ENCODE peak calls at places on chromosomes 6 and 20, in seven cellular contexts. G, F, C, N, R, T and O are unnamed samples.

GRCh38 chr6:45377041-45377554 is 636 bp downstream of the SUPT3H start:
- DNase-seq in G (peak; percentile 16), F (no peak), C (no peak), N (no peak), R (peak; percentile 84), T (peak; percentile 17), O (no peak)

GRCh38 chr20:32583581-32584045 is 1.5 kb downstream of the NOL4L start:
- DNase-seq in G (no peak), F (no peak), C (no peak), N (no peak), R (no peak), T (no peak), O (no peak)

GRCh38 chr20:31968299-31969126 is 562 bp downstream of the XKR7 start:
- DNase-seq in G (peak; percentile 51), F (peak; percentile 92), C (peak; percentile 84), N (peak; percentile 77), R (peak; percentile 80), T (peak; percentile 48), O (peak; percentile 69)

GRCh38 chr6:116483616-116484015 is 22.4 kb downstream of the CALHM6 start:
- DNase-seq in G (no peak), F (no peak), C (no peak), N (no peak), R (no peak), T (no peak), O (no peak)

GRCh38 chr6:99813565-99813964 is 180.5 kb downstream of the MCHR2 start:
- DNase-seq in G (no peak), F (no peak), C (no peak), N (no peak), R (no peak), T (no peak), O (no peak)

GRCh38 chr6:149228276-149228962 is 89.1 kb upstream of the TAB2 start:
- DNase-seq in G (no peak), F (no peak), C (no peak), N (no peak), R (no peak), T (no peak), O (no peak)

GRCh38 chr6:31355540-31355988 is 1.4 kb downstream of the HLA-B start:
- DNase-seq in G (no peak), F (no peak), C (no peak), N (no peak), R (no peak), T (no peak), O (no peak)

GRCh38 chr6:3383525-3383924 is 73.3 kb downstream of the SLC22A23 start:
- DNase-seq in G (peak; percentile 72), F (no peak), C (no peak), N (no peak), R (no peak), T (peak; percentile 46), O (no peak)

GRCh38 chr6:104409913-104410312 is 449.8 kb downstream of the HACE1 start:
- DNase-seq in G (no peak), F (no peak), C (no peak), N (no peak), R (no peak), T (no peak), O (no peak)

GRCh38 chr6:159852877-159853276 is 37.9 kb upstream of the MAS1 start:
- DNase-seq in G (no peak), F (no peak), C (no peak), N (no peak), R (no peak), T (no peak), O (no peak)

GRCh38 chr20:44143896-44144295 is 43.1 kb downstream of the JPH2 start:
- DNase-seq in G (no peak), F (no peak), C (peak; percentile 76), N (no peak), R (peak; percentile 48), T (no peak), O (no peak)

GRCh38 chr6:56096454-56096853 is 150.9 kb downstream of the COL21A1 start:
- DNase-seq in G (no peak), F (no peak), C (no peak), N (no peak), R (no peak), T (no peak), O (no peak)

GRCh38 chr20:47117789-47118188 is 223.1 kb downstream of the EYA2 start:
- DNase-seq in G (peak; percentile 65), F (no peak), C (no peak), N (no peak), R (no peak), T (no peak), O (no peak)

GRCh38 chr6:64896939-64897338 is 810.1 kb downstream of the EYS start:
- DNase-seq in G (no peak), F (peak; percentile 55), C (no peak), N (no peak), R (no peak), T (no peak), O (no peak)

GRCh38 chr20:5652626-5653573 is 97.3 kb upstream of the SHLD1 start:
- DNase-seq in G (peak; percentile 98), F (no peak), C (no peak), N (no peak), R (no peak), T (peak; percentile 67), O (no peak)

GRCh38 chr6:26331809-26332226 is 33.2 kb upstream of the BTN3A2 start:
- DNase-seq in G (no peak), F (no peak), C (no peak), N (no peak), R (no peak), T (no peak), O (no peak)

GRCh38 chr6:11969092-11969491 is 43.0 kb upstream of the HIVEP1 start:
- DNase-seq in G (peak; percentile 54), F (no peak), C (no peak), N (no peak), R (no peak), T (no peak), O (no peak)

GRCh38 chr20:48793776-48794175 is 34.0 kb downstream of the PREX1 start:
- DNase-seq in G (no peak), F (peak; percentile 14), C (no peak), N (no peak), R (no peak), T (no peak), O (no peak)

GRCh38 chr6:166929534-166930189 is 26.7 kb downstream of the RNASET2 start:
- DNase-seq in G (no peak), F (peak; percentile 87), C (no peak), N (no peak), R (no peak), T (no peak), O (no peak)

GRCh38 chr6:57109905-57110304 is 19.9 kb downstream of the ZNF451 start:
- DNase-seq in G (peak; percentile 73), F (no peak), C (no peak), N (no peak), R (no peak), T (no peak), O (no peak)

GRCh38 chr20:11797161-11797560 is 120.5 kb upstream of the BTBD3 start:
- DNase-seq in G (no peak), F (no peak), C (no peak), N (no peak), R (no peak), T (no peak), O (no peak)

GRCh38 chr6:72704979-72705378 is 83.1 kb downstream of the KCNQ5 start:
- DNase-seq in G (no peak), F (no peak), C (no peak), N (no peak), R (no peak), T (no peak), O (no peak)
- TF ChIP-seq CTCF in G (no peak), F (no peak), C (no peak), N (no peak), R (no peak), T (no peak), O (no peak)

GRCh38 chr6:34908194-34908593 is 19.1 kb downstream of the ANKS1A start:
- DNase-seq in G (no peak), F (no peak), C (no peak), N (no peak), R (no peak), T (no peak), O (no peak)
- H3K4me1 ChIP-seq in G (peaks cover 4% of the 10 kb centered on the region), F (peaks cover 24% of the 10 kb centered on the region), C (peaks cover 4% of the 10 kb centered on the region), N (peaks cover 8% of the 10 kb centered on the region), R (peaks cover 62% of the 10 kb centered on the region), T (peaks cover 14% of the 10 kb centered on the region), O (peaks cover 55% of the 10 kb centered on the region)

GRCh38 chr20:1393507-1393882 is 641 bp upstream of the FKBP1A start:
- DNase-seq in G (no peak), F (no peak), C (no peak), N (no peak), R (no peak), T (no peak), O (no peak)

GRCh38 chr20:1392443-1392692 is 486 bp downstream of the FKBP1A start:
- DNase-seq in G (no peak), F (no peak), C (no peak), N (no peak), R (no peak), T (no peak), O (no peak)

GRCh38 chr20:1390552-1391403 is 2.1 kb downstream of the FKBP1A start:
- DNase-seq in G (no peak), F (no peak), C (no peak), N (no peak), R (no peak), T (peak; percentile 14), O (no peak)

GRCh38 chr20:1391640-1392442 is 1.0 kb downstream of the FKBP1A start:
- DNase-seq in G (peak; percentile 43), F (peak; percentile 81), C (peak; percentile 57), N (no peak), R (no peak), T (peak; percentile 64), O (no peak)

DNA sequence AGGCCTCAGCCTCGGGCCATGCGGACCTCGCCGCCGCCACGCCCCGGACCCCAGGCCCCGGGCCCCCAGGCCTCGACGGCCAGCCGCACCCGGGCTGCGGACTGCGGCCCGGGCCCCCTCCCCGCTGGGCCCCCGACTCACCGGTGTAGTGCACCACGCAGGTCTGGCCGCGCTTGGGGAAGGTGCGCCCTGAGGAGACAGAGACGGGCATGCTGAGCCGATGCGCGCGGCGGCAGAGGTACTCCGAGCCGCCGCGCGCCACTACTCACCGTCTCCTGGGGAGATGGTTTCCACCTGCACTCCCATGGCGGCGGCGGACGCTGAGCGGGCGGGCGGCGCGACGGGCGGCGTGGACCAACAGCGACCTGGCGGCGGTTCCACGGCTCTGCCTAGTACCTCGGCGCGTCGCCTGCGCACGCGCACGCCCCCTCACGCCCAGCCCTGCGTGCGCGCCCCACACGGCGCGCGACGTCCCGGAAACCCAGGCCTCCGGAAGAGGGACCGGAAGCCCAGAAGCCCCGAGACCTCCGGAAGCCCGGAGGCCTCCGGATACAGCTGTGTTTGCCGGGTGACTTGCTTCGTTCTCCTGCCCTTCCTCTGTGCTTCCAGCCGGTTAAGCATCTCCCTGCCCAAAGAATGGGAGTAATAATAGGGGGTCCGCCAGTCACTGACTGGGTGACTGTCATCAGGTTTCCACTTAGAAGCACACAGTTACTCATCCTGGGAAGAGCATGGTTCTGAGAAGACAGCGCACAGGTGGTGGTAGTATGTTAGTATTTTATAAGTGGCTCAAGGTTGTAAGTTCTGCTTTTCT is at the start of gene FKBP1A:
- DNase-seq in G (peak; percentile 90), F (peak; percentile 97), C (peak; percentile 97), N (peak; percentile 93), R (peak; percentile 92), T (peak; percentile 92), O (peak; percentile 91)
- TF ChIP-seq CTCF in G (peak; percentile 8), F (peak; percentile 57), C (no peak), N (no peak), R (peak; percentile 32), T (no peak), O (peak; percentile 51)

DNA sequence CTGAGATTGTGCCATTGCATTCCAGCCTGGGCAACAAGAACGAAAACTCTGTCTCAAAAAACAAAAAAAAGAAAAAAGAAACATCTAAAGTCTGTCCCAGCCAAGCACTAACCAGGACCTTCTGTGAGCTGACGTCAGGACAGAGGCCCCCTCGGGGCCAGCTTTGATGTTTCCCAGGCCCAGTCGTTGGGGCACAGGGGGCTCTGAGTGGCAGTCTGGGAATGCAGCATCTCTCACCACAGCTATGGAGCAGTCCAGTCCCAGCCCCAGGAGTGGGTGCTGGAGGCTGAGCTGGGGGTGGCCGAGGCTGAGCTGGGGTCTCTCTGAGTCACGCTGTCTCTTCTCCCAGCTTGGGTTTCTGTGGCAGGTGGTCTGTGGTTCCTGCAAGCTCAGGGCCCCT is 46.0 kb upstream of the SRF start:
- DNase-seq in G (peak; percentile 87), F (no peak), C (no peak), N (no peak), R (no peak), T (no peak), O (no peak)
- H3K4me1 ChIP-seq in G (peaks cover 65% of the 10 kb centered on the region), F (no peaks in the 10 kb centered on the region), C (no peaks in the 10 kb centered on the region), N (no peaks in the 10 kb centered on the region), R (peaks cover 12% of the 10 kb centered on the region), T (peaks cover 69% of the 10 kb centered on the region), O (peaks cover 12% of the 10 kb centered on the region)